ENCODE peak calls at places on chromosomes 1 and 21, in ten cellular contexts. Z, G, M, I, L, R, N, H, C and J are unnamed samples.
A peak's percentile ranks its signal among the peaks of the same experiment; 100 is the strongest.

GRCh38 chr1:181099152-181100014 is 10.9 kb downstream of the IER5 start:
- DNase-seq in G (no peak), I (no peak), R (no peak), N (peak; percentile 90), Z (peak; percentile 47), H (no peak), C (no peak), L (no peak), M (peak; percentile 73), J (no peak)

GRCh38 chr1:31593770-31594632 is 17.7 kb downstream of the TINAGL1 start:
- DNase-seq in G (peak; percentile 48), I (no peak), R (peak; percentile 59), C (peak; percentile 49), H (peak; percentile 54), N (peak; percentile 69), Z (peak; percentile 72), M (peak; percentile 47), L (peak; percentile 89), J (peak; percentile 89)

GRCh38 chr1:42340093-42340492 is 5.1 kb upstream of the FOXJ3 start:
- DNase-seq in L (no peak), C (no peak), Z (no peak), G (peak; percentile 97), N (peak; percentile 60), I (no peak), R (no peak), M (peak; percentile 52), H (peak; percentile 99), J (no peak)

GRCh38 chr1:92013923-92014322 is 15.9 kb upstream of the EPHX4 start:
- DNase-seq in R (no peak), Z (no peak), L (no peak), N (no peak), H (no peak), G (no peak), C (no peak), M (no peak), I (no peak), J (no peak)

GRCh38 chr1:6128276-6129081 is 51.6 kb downstream of the CHD5 start:
- DNase-seq in H (no peak), Z (no peak), M (no peak), R (no peak), N (no peak), C (no peak), G (no peak), I (no peak), L (no peak), J (no peak)

GRCh38 chr1:195591917-195592672 is 1016.1 kb downstream of the KCNT2 start:
- DNase-seq in G (no peak), I (no peak), C (no peak), H (no peak), N (peak; percentile 74), Z (peak; percentile 95), M (peak; percentile 93), R (no peak), L (no peak), J (peak; percentile 24)

GRCh38 chr1:38015978-38016640 is 3.6 kb downstream of the UTP11 start:
- DNase-seq in H (no peak), C (no peak), G (no peak), R (no peak), N (no peak), M (no peak), Z (no peak), L (no peak), I (no peak), J (no peak)

GRCh38 chr1:101748077-101748476 is 248.6 kb downstream of the OLFM3 start:
- DNase-seq in Z (no peak), R (no peak), C (no peak), L (no peak), M (no peak), N (no peak), I (no peak), G (no peak), H (no peak), J (no peak)

GRCh38 chr1:192861860-192862259 is 53.0 kb downstream of the RGS2 start:
- DNase-seq in N (peak; percentile 41), Z (no peak), I (no peak), R (no peak), C (no peak), L (no peak), H (no peak), G (no peak), M (no peak), J (no peak)

GRCh38 chr1:64282353-64282752 is 78.9 kb downstream of the UBE2U start:
- DNase-seq in L (no peak), H (peak; percentile 91), I (no peak), Z (no peak), R (no peak), M (no peak), C (no peak), N (no peak), G (peak; percentile 5), J (no peak)

GRCh38 chr1:231213831-231214573 is 27.0 kb upstream of the GNPAT start:
- DNase-seq in C (no peak), G (no peak), N (no peak), Z (no peak), R (no peak), I (no peak), M (no peak), H (no peak), L (no peak), J (no peak)

GRCh38 chr1:18938707-18939070 is 17.8 kb downstream of the IFFO2 start:
- DNase-seq in N (no peak), M (no peak), G (no peak), L (no peak), I (no peak), H (no peak), R (no peak), Z (no peak), C (no peak), J (no peak)

GRCh38 chr1:206896261-206896660 is 982 bp upstream of the IL24 start:
- DNase-seq in H (no peak), M (no peak), Z (no peak), G (no peak), L (no peak), R (no peak), I (no peak), C (no peak), N (no peak), J (no peak)

GRCh38 chr1:230070321-230071208 is 3.5 kb downstream of the GALNT2 start:
- DNase-seq in C (no peak), H (no peak), R (no peak), M (no peak), I (no peak), L (no peak), N (no peak), G (no peak), Z (no peak), J (no peak)

GRCh38 chr1:99969260-99969728 is 502 bp upstream of the SLC35A3 start:
- DNase-seq in R (peak; percentile 26), N (peak; percentile 10), C (no peak), G (no peak), H (no peak), L (no peak), M (no peak), I (no peak), Z (no peak), J (no peak)

GRCh38 chr21:31354604-31355443 is 10.8 kb upstream of the TIAM1 start:
- DNase-seq in Z (peak; percentile 68), I (peak; percentile 50), M (no peak), H (no peak), L (no peak), N (peak; percentile 89), C (peak; percentile 48), G (no peak), R (peak; percentile 27), J (peak; percentile 67)

GRCh38 chr1:198601936-198602889 is 36.6 kb upstream of the PTPRC start:
- DNase-seq in I (no peak), Z (peak; percentile 59), L (no peak), G (no peak), M (peak; percentile 71), R (no peak), H (no peak), C (no peak), N (no peak), J (peak; percentile 75)

GRCh38 chr1:30060738-30061137 is 662.6 kb downstream of the MATN1 start:
- DNase-seq in M (no peak), L (no peak), I (no peak), H (no peak), R (no peak), N (no peak), G (no peak), Z (no peak), C (no peak), J (no peak)

GRCh38 chr1:169367096-169367685 is 406 bp downstream of the NME7 start:
- DNase-seq in Z (no peak), C (no peak), H (no peak), L (no peak), N (no peak), M (no peak), G (no peak), I (no peak), R (no peak), J (no peak)

GRCh38 chr1:205584732-205585131 is 47.1 kb downstream of the ELK4 start:
- DNase-seq in L (no peak), G (no peak), I (no peak), N (no peak), M (no peak), R (no peak), H (no peak), Z (no peak), C (no peak), J (no peak)